ENCODE peak calls at places on chromosomes 5 and 9, in five cellular contexts. One of them, this sample, is unnamed.

GRCh38 chr9:101435601-101436079 is at the start of gene ALDOB:
- DNase-seq in colonic mucosa: no peak
- DNase-seq in tibial artery: no peak
- DNase-seq in H1: no peak
- DNase-seq in psoas muscle: no peak
- DNase-seq in this sample: no peak

GRCh38 chr5:174572591-174572990 is 151.8 kb upstream of the MSX2 start:
- DNase-seq in H1: no peak
- DNase-seq in tibial artery: no peak
- DNase-seq in colonic mucosa: no peak
- DNase-seq in psoas muscle: no peak
- DNase-seq in this sample: no peak

GRCh38 chr9:95857122-95857521 is 18.4 kb upstream of the ERCC6L2 start:
- DNase-seq in tibial artery: no peak
- DNase-seq in H1: no peak
- DNase-seq in psoas muscle: no peak
- DNase-seq in colonic mucosa: no peak
- DNase-seq in this sample: no peak

GRCh38 chr5:179223961-179224360 is 121.3 kb downstream of the ADAMTS2 start:
- DNase-seq in tibial artery: no peak
- DNase-seq in colonic mucosa: no peak
- DNase-seq in H1: no peak
- DNase-seq in psoas muscle: no peak
- DNase-seq in this sample: no peak

GRCh38 chr9:121499427-121500164 is at the start of gene GGTA1:
- DNase-seq in colonic mucosa: peak; percentile 45
- DNase-seq in psoas muscle: peak; percentile 69
- DNase-seq in tibial artery: peak; percentile 69
- DNase-seq in H1: no peak
- DNase-seq in this sample: no peak

GRCh38 chr5:142944140-142944539 is 174.0 kb downstream of the ARHGAP26 start:
- DNase-seq in colonic mucosa: no peak
- DNase-seq in psoas muscle: no peak
- DNase-seq in H1: no peak
- DNase-seq in tibial artery: no peak
- DNase-seq in this sample: no peak

GRCh38 chr5:155616779-155617392 is 603.3 kb downstream of the KIF4B start:
- DNase-seq in tibial artery: peak; percentile 23
- DNase-seq in H1: peak; percentile 13
- DNase-seq in psoas muscle: peak; percentile 19
- DNase-seq in colonic mucosa: peak; percentile 66
- DNase-seq in this sample: no peak

GRCh38 chr5:75601996-75602395 is 9.3 kb upstream of the ANKDD1B start:
- DNase-seq in psoas muscle: no peak
- DNase-seq in H1: no peak
- DNase-seq in tibial artery: no peak
- DNase-seq in colonic mucosa: no peak
- DNase-seq in this sample: no peak

GRCh38 chr9:6930827-6931226 is 173.1 kb downstream of the KDM4C start:
- DNase-seq in tibial artery: no peak
- DNase-seq in psoas muscle: no peak
- DNase-seq in colonic mucosa: no peak
- DNase-seq in H1: no peak
- DNase-seq in this sample: no peak

GRCh38 chr5:43609752-43610151 is 6.8 kb downstream of the NNT start:
- DNase-seq in tibial artery: no peak
- DNase-seq in H1: no peak
- DNase-seq in colonic mucosa: no peak
- DNase-seq in psoas muscle: no peak
- DNase-seq in this sample: no peak

DNA sequence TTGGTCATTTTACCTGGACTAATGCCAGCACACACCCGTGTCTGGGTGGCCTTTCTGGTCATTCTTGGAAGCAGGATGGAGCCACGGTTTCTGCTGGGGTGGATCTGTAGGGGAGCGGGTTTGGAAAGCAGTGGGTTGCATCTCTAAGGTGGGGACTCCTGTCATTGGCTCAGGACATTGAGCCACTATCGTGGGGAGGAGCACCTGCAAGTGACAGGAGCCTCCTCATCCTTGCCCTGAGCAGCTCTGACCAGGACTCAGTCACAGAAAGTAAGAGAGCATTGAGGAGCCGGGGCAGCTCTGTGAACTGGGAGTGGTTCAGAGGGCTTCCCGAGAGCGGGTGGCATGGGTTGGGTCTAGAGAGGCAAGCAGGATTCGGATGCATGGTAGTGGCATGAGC is 3.7 kb downstream of the B4GALT7 start:
- DNase-seq in H1: no peak
- DNase-seq in psoas muscle: no peak
- DNase-seq in tibial artery: no peak
- DNase-seq in colonic mucosa: no peak
- DNase-seq in this sample: no peak
- H3K27ac ChIP-seq in H1: no peak overlapping the region
- H3K27ac ChIP-seq in psoas muscle: no peak overlapping the region
- H3K27ac ChIP-seq in tibial artery: no peak overlapping the region
- H3K27ac ChIP-seq in colonic mucosa: no peak overlapping the region
- H3K27ac ChIP-seq in this sample: no peak overlapping the region

GRCh38 chr5:5339257-5339656 is 83.2 kb upstream of the ICE1 start:
- DNase-seq in H1: no peak
- DNase-seq in psoas muscle: no peak
- DNase-seq in colonic mucosa: no peak
- DNase-seq in tibial artery: no peak
- DNase-seq in this sample: no peak
- H3K4me1 ChIP-seq in H1: peaks cover 4% of the 10 kb centered on the region
- H3K4me1 ChIP-seq in psoas muscle: peaks cover 27% of the 10 kb centered on the region
- H3K4me1 ChIP-seq in colonic mucosa: no peaks in the 10 kb centered on the region
- H3K4me1 ChIP-seq in tibial artery: peaks cover 3% of the 10 kb centered on the region
- H3K4me1 ChIP-seq in this sample: peaks cover 4% of the 10 kb centered on the region

DNA sequence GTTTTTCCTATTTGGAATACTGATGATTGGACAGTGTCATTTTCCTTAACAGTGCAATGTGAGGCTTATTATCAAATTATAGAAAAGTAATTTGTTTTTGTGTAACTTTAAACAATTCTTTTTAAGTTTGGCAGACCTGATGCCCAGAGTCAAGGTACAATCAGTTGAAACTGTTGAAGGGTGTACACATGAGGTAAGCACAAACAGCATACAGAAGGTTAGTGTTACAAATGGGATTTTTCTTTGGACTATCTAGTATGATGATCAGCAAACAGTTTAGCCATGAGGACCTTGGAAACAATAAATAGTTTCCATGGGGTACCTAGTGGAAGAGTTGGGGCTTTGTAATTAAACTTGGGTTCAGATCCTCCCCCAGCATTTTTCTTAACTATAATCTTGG is 16.2 kb downstream of the MTREX start:
- DNase-seq in H1: no peak
- DNase-seq in psoas muscle: no peak
- DNase-seq in tibial artery: no peak
- DNase-seq in colonic mucosa: no peak
- DNase-seq in this sample: no peak
- H3K36me3 ChIP-seq in H1: peaks cover 35% of the 10 kb centered on the region
- H3K36me3 ChIP-seq in psoas muscle: peaks cover 31% of the 10 kb centered on the region
- H3K36me3 ChIP-seq in tibial artery: peaks cover under 1% of the 10 kb centered on the region
- H3K36me3 ChIP-seq in colonic mucosa: no peaks in the 10 kb centered on the region
- H3K36me3 ChIP-seq in this sample: no peaks in the 10 kb centered on the region

DNA sequence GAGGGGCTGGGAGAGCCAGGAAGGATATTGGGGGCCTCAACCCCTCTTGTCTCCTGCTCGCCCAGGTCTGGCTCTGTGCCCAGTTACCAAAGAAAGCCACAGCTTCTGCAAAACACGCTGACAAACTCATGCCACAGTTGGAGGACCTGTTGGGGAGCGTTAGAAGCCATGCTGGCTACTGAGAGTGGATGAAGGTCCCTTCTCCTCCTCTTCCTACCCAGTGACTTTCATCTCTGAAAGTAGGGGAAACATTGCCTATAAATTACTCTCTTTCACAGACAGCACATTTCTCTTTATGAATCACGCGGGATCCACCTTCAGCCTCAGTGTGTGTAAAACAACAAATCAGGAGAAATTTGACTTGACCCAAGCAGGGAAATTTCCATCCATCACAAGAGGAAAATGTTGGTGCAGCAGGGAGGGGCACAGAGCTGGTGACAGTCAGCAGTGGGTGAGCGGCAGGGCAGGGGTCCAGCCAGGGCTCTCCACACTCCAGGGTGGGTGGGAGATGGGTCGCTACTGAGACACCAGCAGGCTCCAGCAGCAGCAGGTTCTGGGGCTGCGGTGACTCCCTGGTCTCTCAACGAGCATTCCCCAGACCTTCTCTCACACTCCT is 181.9 kb downstream of the FGF18 start:
- DNase-seq in psoas muscle: no peak
- DNase-seq in H1: no peak
- DNase-seq in colonic mucosa: no peak
- DNase-seq in tibial artery: no peak
- DNase-seq in this sample: no peak
- H3K27ac ChIP-seq in psoas muscle: no peak overlapping the region
- H3K27ac ChIP-seq in H1: no peak overlapping the region
- H3K27ac ChIP-seq in colonic mucosa: no peak overlapping the region
- H3K27ac ChIP-seq in tibial artery: no peak overlapping the region
- H3K27ac ChIP-seq in this sample: no peak overlapping the region

GRCh38 chr5:151086192-151086869 is 5.5 kb upstream of the TNIP1 start:
- DNase-seq in H1: no peak
- DNase-seq in tibial artery: no peak
- DNase-seq in colonic mucosa: no peak
- DNase-seq in psoas muscle: no peak
- DNase-seq in this sample: no peak
- H3K4me1 ChIP-seq in H1: peaks cover 3% of the 10 kb centered on the region
- H3K4me1 ChIP-seq in tibial artery: peaks cover 28% of the 10 kb centered on the region
- H3K4me1 ChIP-seq in colonic mucosa: peaks cover 41% of the 10 kb centered on the region
- H3K4me1 ChIP-seq in psoas muscle: peaks cover 41% of the 10 kb centered on the region
- H3K4me1 ChIP-seq in this sample: peaks cover 40% of the 10 kb centered on the region

DNA sequence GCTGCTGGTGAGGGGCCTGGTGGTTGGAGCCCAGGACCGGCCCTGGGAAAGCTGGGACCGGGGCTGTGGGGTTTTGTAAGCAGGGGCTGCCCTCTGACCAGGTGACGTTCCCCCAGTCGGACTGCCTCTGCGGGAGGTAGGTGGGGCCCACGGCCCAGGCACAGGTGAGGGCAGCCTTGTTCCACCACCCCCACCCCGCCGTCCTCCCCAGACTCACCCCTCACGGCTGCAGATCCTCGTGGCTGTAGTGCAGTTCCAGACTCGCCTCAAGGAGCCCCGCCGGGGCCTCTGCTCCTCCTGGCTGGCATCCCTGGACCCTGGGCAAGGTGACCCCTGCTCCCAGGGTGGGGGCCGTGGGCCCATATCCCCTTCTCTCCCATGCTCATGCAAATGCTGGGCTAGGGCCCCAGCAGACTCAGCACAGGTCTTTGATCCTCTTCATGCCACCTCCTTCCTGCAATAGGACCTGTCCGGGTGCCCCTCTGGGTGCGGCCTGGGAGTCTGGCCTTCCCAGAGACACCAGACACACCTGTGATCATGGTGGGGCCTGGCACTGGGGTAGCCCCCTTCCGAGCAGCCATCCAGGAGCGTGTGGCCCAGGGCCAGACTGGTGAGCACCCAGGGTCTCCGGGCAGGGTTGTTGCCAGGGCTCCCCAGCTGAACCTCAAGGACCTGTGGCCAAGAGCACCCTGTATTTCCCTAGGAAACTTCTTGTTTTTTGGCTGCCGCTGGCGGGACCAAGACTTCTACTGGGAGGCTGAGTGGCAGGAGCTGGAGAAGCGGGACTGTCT is 6.6 kb downstream of the RNF208 start:
- DNase-seq in tibial artery: no peak
- DNase-seq in H1: no peak
- DNase-seq in psoas muscle: no peak
- DNase-seq in colonic mucosa: no peak
- DNase-seq in this sample: no peak
- H3K36me3 ChIP-seq in tibial artery: no peaks in the 10 kb centered on the region
- H3K36me3 ChIP-seq in H1: peaks cover 8% of the 10 kb centered on the region
- H3K36me3 ChIP-seq in psoas muscle: peaks cover 12% of the 10 kb centered on the region
- H3K36me3 ChIP-seq in colonic mucosa: no peaks in the 10 kb centered on the region
- H3K36me3 ChIP-seq in this sample: no peaks in the 10 kb centered on the region

DNA sequence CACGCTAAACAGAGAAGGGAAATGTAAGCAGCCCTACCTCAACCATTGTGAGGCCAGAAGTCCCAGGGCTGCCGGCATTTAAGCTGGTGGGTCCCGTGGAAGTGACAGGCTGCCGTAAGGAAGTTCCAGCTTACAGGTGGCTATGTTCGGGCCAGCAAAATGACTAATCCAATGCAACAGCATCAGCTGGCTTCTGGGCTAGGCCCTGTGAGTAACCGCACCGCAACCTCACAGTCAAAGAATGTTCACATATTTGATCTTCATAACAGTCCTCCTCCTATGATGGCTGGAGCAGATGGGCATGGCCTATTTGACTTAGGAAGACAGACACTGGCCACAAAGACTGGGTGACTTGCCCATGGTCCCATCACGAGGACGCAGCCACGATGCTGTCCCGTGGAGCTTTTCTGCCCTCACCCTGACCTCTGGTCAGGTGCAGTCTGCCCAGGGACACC is 88.2 kb downstream of the LIFR start:
- DNase-seq in psoas muscle: peak; percentile 78
- DNase-seq in tibial artery: peak; percentile 78
- DNase-seq in H1: no peak
- DNase-seq in colonic mucosa: no peak
- DNase-seq in this sample: peak; percentile 91
- H3K27ac ChIP-seq in psoas muscle: peak overlapping the region; percentile 98
- H3K27ac ChIP-seq in tibial artery: peak overlapping the region; percentile 78
- H3K27ac ChIP-seq in H1: no peak overlapping the region
- H3K27ac ChIP-seq in colonic mucosa: peak overlapping the region; percentile 32
- H3K27ac ChIP-seq in this sample: peak overlapping the region; percentile 75

DNA sequence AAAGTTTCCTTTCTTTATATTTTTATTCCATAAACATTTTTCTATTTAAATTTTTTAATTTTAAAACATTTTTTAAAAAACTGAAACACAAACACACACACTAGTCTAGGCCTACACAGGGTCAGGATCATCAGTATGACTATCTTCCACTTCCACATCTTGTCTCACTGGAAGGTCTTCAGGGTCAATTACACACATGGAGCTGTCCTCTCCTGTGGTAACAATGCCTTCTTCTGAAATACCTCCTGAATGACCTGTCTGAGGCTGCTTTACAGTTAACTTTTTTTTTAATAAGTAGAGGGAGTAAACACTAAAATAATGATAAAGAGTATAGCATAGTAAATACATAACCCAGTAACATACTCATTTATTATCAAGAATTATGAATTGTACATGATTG is 17.3 kb upstream of the CEP120 start:
- DNase-seq in colonic mucosa: no peak
- DNase-seq in H1: no peak
- DNase-seq in tibial artery: no peak
- DNase-seq in psoas muscle: no peak
- DNase-seq in this sample: no peak
- H3K4me1 ChIP-seq in colonic mucosa: peaks cover 5% of the 10 kb centered on the region
- H3K4me1 ChIP-seq in H1: no peaks in the 10 kb centered on the region
- H3K4me1 ChIP-seq in tibial artery: no peaks in the 10 kb centered on the region
- H3K4me1 ChIP-seq in psoas muscle: no peaks in the 10 kb centered on the region
- H3K4me1 ChIP-seq in this sample: no peaks in the 10 kb centered on the region

GRCh38 chr9:133368249-133368881 is 7.5 kb downstream of the SURF4 start:
- DNase-seq in colonic mucosa: peak; percentile 60
- DNase-seq in psoas muscle: no peak
- DNase-seq in tibial artery: no peak
- DNase-seq in H1: no peak
- DNase-seq in this sample: no peak

GRCh38 chr9:133367778-133368177 is 8.1 kb downstream of the SURF4 start:
- DNase-seq in tibial artery: no peak
- DNase-seq in colonic mucosa: no peak
- DNase-seq in H1: no peak
- DNase-seq in psoas muscle: no peak
- DNase-seq in this sample: no peak

GRCh38 chr9:133367221-133367620 is 8.6 kb downstream of the SURF4 start:
- DNase-seq in H1: no peak
- DNase-seq in tibial artery: no peak
- DNase-seq in psoas muscle: no peak
- DNase-seq in colonic mucosa: no peak
- DNase-seq in this sample: no peak

GRCh38 chr9:133369419-133369818 is 6.4 kb downstream of the SURF4 start:
- DNase-seq in tibial artery: no peak
- DNase-seq in colonic mucosa: no peak
- DNase-seq in psoas muscle: no peak
- DNase-seq in H1: no peak
- DNase-seq in this sample: no peak

GRCh38 chr9:133366435-133366834 is 9.4 kb downstream of the SURF4 start:
- DNase-seq in psoas muscle: no peak
- DNase-seq in tibial artery: no peak
- DNase-seq in H1: no peak
- DNase-seq in colonic mucosa: no peak
- DNase-seq in this sample: no peak
- H3K36me3 ChIP-seq in psoas muscle: peaks cover 80% of the 10 kb centered on the region
- H3K36me3 ChIP-seq in tibial artery: peaks cover 45% of the 10 kb centered on the region
- H3K36me3 ChIP-seq in H1: peaks cover 56% of the 10 kb centered on the region
- H3K36me3 ChIP-seq in colonic mucosa: peaks cover 23% of the 10 kb centered on the region
- H3K36me3 ChIP-seq in this sample: peaks cover 66% of the 10 kb centered on the region

This sample was measured in esophagus muscularis mucosa.